ENCODE peak calls at places on chromosomes 5 and 9, in six cellular contexts. T is PC-3; H is uterus; N is activated effector memory CD4-positive, alpha-beta T cell treated with Interleukin-2 at 50 U/mL for 16 hours; D is activated gamma-delta T cell treated with Interleukin-2 at 50 U/mL for 16 hours; L is mesendoderm. M is an unnamed sample.

GRCh38 chr5:153517105-153517700 is 26.7 kb downstream of the GRIA1 start:
- DNase-seq in T (no peak), H (no peak), N (no peak), D (no peak), L (no peak), M (no peak)

GRCh38 chr9:21465859-21466518 is 16.1 kb downstream of the IFNE start:
- DNase-seq in T (peak), H (no peak), N (no peak), D (no peak), L (peak), M (no peak)

GRCh38 chr5:89712135-89712700 is 697.3 kb downstream of the CETN3 start:
- DNase-seq in T (no peak), H (no peak), N (no peak), D (no peak), L (peak), M (no peak)

GRCh38 chr5:91436241-91436640 is 53.1 kb upstream of the ARRDC3 start:
- DNase-seq in T (peak), H (no peak), N (no peak), D (no peak), L (no peak), M (no peak)

GRCh38 chr5:94254214-94254613 is 364.2 kb downstream of the KIAA0825 start:
- DNase-seq in T (no peak), H (no peak), N (no peak), D (no peak), L (no peak), M (no peak)

GRCh38 chr5:170418736-170419135 is 29.6 kb upstream of the KCNMB1 start:
- DNase-seq in T (peak), H (no peak), N (no peak), D (no peak), L (no peak), M (no peak)

GRCh38 chr5:56574778-56575177 is 240.6 kb upstream of the MAP3K1 start:
- DNase-seq in T (peak), H (no peak), N (no peak), D (no peak), L (no peak), M (no peak)

GRCh38 chr9:135447126-135447525 is 32.5 kb upstream of the PPP1R26 start:
- DNase-seq in T (no peak), H (no peak), N (no peak), D (no peak), L (no peak), M (no peak)

GRCh38 chr5:1827410-1828397 is 26.5 kb downstream of the NDUFS6 start:
- DNase-seq in T (no peak), H (no peak), N (no peak), D (no peak), L (peak), M (no peak)

GRCh38 chr9:19397845-19398244 is 11.0 kb upstream of the ACER2 start:
- DNase-seq in T (no peak), H (no peak), N (no peak), D (no peak), L (no peak), M (no peak)

GRCh38 chr5:54324651-54325271 is 14.4 kb upstream of the ARL15 start:
- DNase-seq in T (no peak), H (no peak), N (no peak), D (no peak), L (no peak), M (no peak)

GRCh38 chr5:81829242-81829641 is 78.3 kb upstream of the SSBP2 start:
- DNase-seq in T (no peak), H (no peak), N (no peak), D (no peak), L (no peak), M (peak)

GRCh38 chr5:10831416-10831815 is 70.4 kb upstream of the DAP start:
- DNase-seq in T (peak), H (no peak), N (no peak), D (no peak), L (no peak), M (no peak)

M was measured in tibial artery.